ENCODE peak calls at places on chromosomes 16 and 17, in seven cellular contexts. J is effector CD4-positive, alpha-beta T cell; T is tibial artery; N is NCI-H2081; C is stimulated activated CD4-positive, alpha-beta T cell treated with anti-CD3 and anti-CD28 coated beads, Interleukin-4, amount 100 ng/mL, for 24 hours; F is NCI-H1930; W is astrocyte. Y is an unnamed sample.

GRCh38 chr17:32102172-32102571 is 40.1 kb upstream of the RHOT1 start:
- DNase-seq in J (no peak), T (no peak), N (no peak), C (no peak), F (no peak), W (no peak), Y (no peak)

GRCh38 chr17:65393514-65393913 is 167.9 kb downstream of the AXIN2 start:
- DNase-seq in J (no peak), T (no peak), N (no peak), C (no peak), F (no peak), W (peak), Y (no peak)

GRCh38 chr16:35147556-35148504 is 1688.4 kb downstream of the TP53TG3F start:
- DNase-seq in J (no peak), T (no peak), N (no peak), C (no peak), F (no peak), W (no peak), Y (no peak)

GRCh38 chr17:74429604-74430384 is 2.1 kb upstream of the GPRC5C start:
- DNase-seq in J (no peak), T (no peak), N (no peak), C (no peak), F (no peak), W (no peak), Y (no peak)

GRCh38 chr16:2046889-2047329 is 725 bp downstream of the NTHL1 start:
- DNase-seq in J (no peak), T (no peak), N (peak), C (no peak), F (no peak), W (no peak), Y (no peak)

GRCh38 chr17:72353502-72353901 is 232.7 kb downstream of the SOX9 start:
- DNase-seq in J (no peak), T (no peak), N (peak), C (no peak), F (no peak), W (peak), Y (no peak)

GRCh38 chr17:38725066-38725465 is 5.1 kb upstream of the CISD3 start:
- DNase-seq in J (no peak), T (no peak), N (peak), C (no peak), F (no peak), W (no peak), Y (no peak)

GRCh38 chr16:5333991-5334390 is 236.4 kb upstream of the EEF2KMT start:
- DNase-seq in J (no peak), T (no peak), N (no peak), C (no peak), F (no peak), W (peak), Y (no peak)

GRCh38 chr17:63349478-63350000 is 96.6 kb downstream of the CYB561 start:
- DNase-seq in J (no peak), T (no peak), N (no peak), C (no peak), F (no peak), W (peak), Y (no peak)

GRCh38 chr16:81198635-81199034 is 39.9 kb upstream of the BCO1 start:
- DNase-seq in J (no peak), T (no peak), N (no peak), C (no peak), F (no peak), W (no peak), Y (no peak)

GRCh38 chr17:7651959-7652658 is 1.4 kb downstream of the ATP1B2 start:
- DNase-seq in J (no peak), T (no peak), N (no peak), C (no peak), F (no peak), W (no peak), Y (no peak)

GRCh38 chr17:40452074-40452787 is 9.0 kb downstream of the IGFBP4 start:
- DNase-seq in J (no peak), T (peak), N (no peak), C (peak), F (no peak), W (peak), Y (no peak)

GRCh38 chr17:40350410-40351184 is 13.9 kb downstream of the GJD3 start:
- DNase-seq in J (no peak), T (no peak), N (peak), C (no peak), F (no peak), W (no peak), Y (no peak)

GRCh38 chr16:71708696-71709095 is 15.8 kb downstream of the PHLPP2 start:
- DNase-seq in J (no peak), T (no peak), N (no peak), C (no peak), F (no peak), W (no peak), Y (no peak)

GRCh38 chr17:9566067-9566466 is 9.6 kb downstream of the STX8 start:
- DNase-seq in J (no peak), T (no peak), N (peak), C (no peak), F (peak), W (peak), Y (peak)

GRCh38 chr16:48963901-48964615 is 317.6 kb downstream of the CBLN1 start:
- DNase-seq in J (no peak), T (no peak), N (no peak), C (no peak), F (no peak), W (peak), Y (no peak)

GRCh38 chr17:33233855-33234228 is 59.3 kb downstream of the ASIC2 start:
- DNase-seq in J (no peak), T (no peak), N (no peak), C (peak), F (no peak), W (no peak), Y (no peak)

GRCh38 chr16:28265822-28266221 is 26.5 kb upstream of the SBK1 start:
- DNase-seq in J (no peak), T (no peak), N (no peak), C (no peak), F (no peak), W (no peak), Y (no peak)

GRCh38 chr16:50665128-50665878 is 15.8 kb downstream of the SNX20 start:
- DNase-seq in J (peak), T (peak), N (peak), C (peak), F (no peak), W (peak), Y (no peak)

GRCh38 chr17:40536731-40537171 is 28.5 kb downstream of the CCR7 start:
- DNase-seq in J (no peak), T (peak), N (no peak), C (no peak), F (no peak), W (no peak), Y (no peak)

Y was measured in LNCaP clone FGC.